ENCODE peak calls at places on chromosomes 4 and X, in six cellular contexts. T, F, S, B, Y and J are unnamed samples.

GRCh38 chr4:38601916-38602291 is 62.1 kb upstream of the KLF3 start:
- DNase-seq in T (no peak), B (no peak), S (no peak), F (no peak), Y (no peak), J (no peak)

GRCh38 chrX:69321789-69322188 is 156.5 kb upstream of the PJA1 start:
- DNase-seq in F (no peak), Y (no peak), T (no peak), B (no peak), S (peak), J (no peak)

GRCh38 chr4:90580271-90580825 is 453.2 kb downstream of the CCSER1 start:
- DNase-seq in B (no peak), T (no peak), S (no peak), Y (no peak), F (no peak), J (no peak)

GRCh38 chr4:16794816-16795445 is 103.5 kb downstream of the LDB2 start:
- DNase-seq in S (no peak), Y (peak), T (no peak), B (peak), F (peak), J (no peak)

GRCh38 chr4:174378951-174379350 is 95.2 kb downstream of the CEP44 start:
- DNase-seq in F (no peak), B (no peak), S (no peak), Y (no peak), T (no peak), J (no peak)

GRCh38 chr4:103415801-103416200 is 217.7 kb upstream of the CENPE start:
- DNase-seq in T (no peak), S (no peak), Y (no peak), F (no peak), B (peak), J (no peak)

GRCh38 chr4:184529283-184529682 is 54.9 kb upstream of the IRF2 start:
- DNase-seq in B (no peak), F (no peak), T (no peak), Y (no peak), S (no peak), J (no peak)

GRCh38 chr4:26746742-26747351 is 113.8 kb upstream of the STIM2 start:
- DNase-seq in F (peak), B (no peak), T (no peak), Y (no peak), S (no peak), J (no peak)

GRCh38 chr4:30434656-30435055 is 285.5 kb upstream of the PCDH7 start:
- DNase-seq in Y (no peak), S (no peak), T (no peak), B (no peak), F (no peak), J (no peak)